ENCODE peak calls at places on chromosomes 11 and 22, in four cellular contexts. Y is NCI-H460; D is stimulated activated CD4-positive, alpha-beta T cell treated with anti-CD3 and anti-CD28 coated beads, Interleukin-4, amount 100 ng/mL, for 1 hour; I is GM03348. U is an unnamed sample.

GRCh38 chr11:396948-397548 is 3.0 kb downstream of the PKP3 start:
- DNase-seq in D (no peak), I (peak; percentile 80), Y (no peak), U (no peak)

GRCh38 chr22:21761086-21761485 is 25.5 kb upstream of the YPEL1 start:
- DNase-seq in I (no peak), Y (no peak), D (no peak), U (no peak)

GRCh38 chr11:46527586-46527985 is 66.2 kb downstream of the AMBRA1 start:
- DNase-seq in I (no peak), Y (no peak), D (no peak), U (no peak)

GRCh38 chr11:66359662-66360087 is 11.9 kb downstream of the SLC29A2 start:
- DNase-seq in I (no peak), D (no peak), Y (no peak), U (no peak)

GRCh38 chr11:113895367-113896155 is 9.0 kb upstream of the HTR3B start:
- DNase-seq in Y (no peak), D (no peak), I (no peak), U (no peak)

GRCh38 chr22:28837640-28838039 is 37.3 kb upstream of the XBP1 start:
- DNase-seq in Y (no peak), I (no peak), D (no peak), U (no peak)

GRCh38 chr22:21448627-21449416 is 18.4 kb upstream of the TMEM191C start:
- DNase-seq in Y (no peak), I (no peak), D (no peak), U (no peak)

GRCh38 chr11:114896594-114896993 is 218.3 kb downstream of the NXPE2 start:
- DNase-seq in I (no peak), D (no peak), Y (no peak), U (no peak)

GRCh38 chr11:95419915-95420314 is 188.9 kb upstream of the SESN3 start:
- DNase-seq in D (no peak), I (peak; percentile 73), Y (no peak), U (no peak)

GRCh38 chr11:117572129-117572528 is 224.9 kb downstream of the DSCAML1 start:
- DNase-seq in D (no peak), I (no peak), Y (no peak), U (no peak)

GRCh38 chr11:72924568-72925190 is 110.5 kb downstream of the ATG16L2 start:
- DNase-seq in I (peak; percentile 76), Y (no peak), D (no peak), U (no peak)